ENCODE peak calls at places on chromosomes 4 and X, in eight cellular contexts. X is IMR-90, V is epithelial cell of esophagus, R is cardiac muscle cell, D is DND-41, L is suprapubic skin, Z is endothelial cell, B is fibroblast of lung. P is an unnamed sample.

GRCh38 chr4:159055851-159056250 is 47.0 kb upstream of the RAPGEF2 start:
- DNase-seq in B (no peak), D (no peak), R (no peak), V (no peak), Z (no peak), L (no peak), X (no peak), P (no peak)

GRCh38 chrX:18026171-18026570 is 165.1 kb upstream of the RAI2 start:
- DNase-seq in Z (no peak), V (no peak), D (no peak), X (no peak), R (peak; percentile 22), B (peak; percentile 0), L (no peak), P (no peak)

GRCh38 chr4:165464813-165465381 is 86.1 kb downstream of the CPE start:
- DNase-seq in R (peak; percentile 54), V (peak; percentile 59), L (no peak), D (peak; percentile 8), Z (no peak), X (peak; percentile 48), B (peak; percentile 73), P (no peak)

GRCh38 chrX:49919617-49920016 is 2.8 kb upstream of the CLCN5 start:
- DNase-seq in V (no peak), B (peak; percentile 55), L (peak; percentile 64), Z (peak; percentile 34), D (peak; percentile 8), X (peak; percentile 46), R (peak; percentile 34), P (peak; percentile 29)

GRCh38 chr4:108415389-108415788 is 205.0 kb upstream of the RPL34 start:
- DNase-seq in V (no peak), Z (no peak), X (no peak), R (no peak), D (no peak), B (no peak), L (no peak), P (no peak)

GRCh38 chr4:126028871-126029270 is 714.1 kb downstream of the FAT4 start:
- DNase-seq in D (no peak), R (no peak), B (peak; percentile 68), Z (no peak), X (peak; percentile 76), L (no peak), V (no peak), P (no peak)

GRCh38 chr4:24686866-24687672 is 102.7 kb upstream of the DHX15 start:
- DNase-seq in D (no peak), R (peak; percentile 30), B (peak; percentile 6), L (no peak), Z (no peak), X (no peak), V (peak; percentile 78), P (no peak)

GRCh38 chr4:95095352-95095974 is 337.7 kb downstream of the BMPR1B start:
- DNase-seq in R (peak; percentile 47), B (peak; percentile 66), V (peak; percentile 48), X (peak; percentile 59), Z (peak; percentile 15), D (peak; percentile 65), L (no peak), P (peak; percentile 44)

GRCh38 chrX:1685460-1685859 is 70.6 kb downstream of the ASMT start:
- DNase-seq in R (no peak), D (no peak), L (no peak), X (no peak), V (no peak), Z (no peak), B (no peak), P (no peak)

GRCh38 chr4:170007113-170007512 is 19.1 kb downstream of the MFAP3L start:
- DNase-seq in V (no peak), Z (no peak), X (no peak), L (no peak), D (no peak), R (no peak), B (no peak), P (no peak)

GRCh38 chr4:96974295-96974694 is 1134.4 kb downstream of the PDHA2 start:
- DNase-seq in L (no peak), Z (no peak), B (no peak), R (no peak), V (no peak), D (no peak), X (no peak), P (no peak)

GRCh38 chr4:23097251-23097650 is 404.5 kb downstream of the GBA3 start:
- DNase-seq in D (no peak), Z (no peak), L (no peak), R (no peak), V (peak; percentile 45), B (peak; percentile 72), X (peak; percentile 44), P (peak; percentile 13)

GRCh38 chr4:176357359-176358082 is 37.8 kb downstream of the SPCS3 start:
- DNase-seq in X (peak; percentile 39), V (no peak), R (no peak), L (no peak), Z (no peak), D (no peak), B (peak; percentile 48), P (no peak)

GRCh38 chr4:38560763-38561558 is 103.0 kb upstream of the KLF3 start:
- DNase-seq in L (no peak), B (no peak), Z (no peak), X (no peak), R (no peak), D (no peak), V (peak; percentile 72), P (no peak)

GRCh38 chrX:151871244-151871643 is 41.4 kb upstream of the MAGEA4 start:
- DNase-seq in R (no peak), B (peak; percentile 66), L (no peak), V (peak; percentile 45), Z (no peak), D (no peak), X (peak; percentile 52), P (peak; percentile 29)

GRCh38 chrX:31006027-31006426 is 65.8 kb downstream of the FTHL17 start:
- DNase-seq in B (no peak), X (no peak), V (no peak), Z (no peak), D (no peak), L (no peak), R (no peak), P (no peak)

GRCh38 chr4:184666670-184667069 is 17.1 kb downstream of the PRIMPOL start:
- DNase-seq in R (no peak), Z (no peak), X (no peak), B (no peak), D (no peak), V (no peak), L (no peak), P (no peak)

GRCh38 chrX:38335382-38335781 is 8.1 kb upstream of the RPGR start:
- DNase-seq in D (no peak), B (no peak), L (no peak), R (no peak), V (no peak), Z (no peak), X (no peak), P (no peak)
- TF ChIP-seq CTCF in D (peak; percentile 12), B (no peak), L (no peak), R (peak; percentile 35), V (peak; percentile 32), Z (no peak), X (peak; percentile 13), P (no peak)

DNA sequence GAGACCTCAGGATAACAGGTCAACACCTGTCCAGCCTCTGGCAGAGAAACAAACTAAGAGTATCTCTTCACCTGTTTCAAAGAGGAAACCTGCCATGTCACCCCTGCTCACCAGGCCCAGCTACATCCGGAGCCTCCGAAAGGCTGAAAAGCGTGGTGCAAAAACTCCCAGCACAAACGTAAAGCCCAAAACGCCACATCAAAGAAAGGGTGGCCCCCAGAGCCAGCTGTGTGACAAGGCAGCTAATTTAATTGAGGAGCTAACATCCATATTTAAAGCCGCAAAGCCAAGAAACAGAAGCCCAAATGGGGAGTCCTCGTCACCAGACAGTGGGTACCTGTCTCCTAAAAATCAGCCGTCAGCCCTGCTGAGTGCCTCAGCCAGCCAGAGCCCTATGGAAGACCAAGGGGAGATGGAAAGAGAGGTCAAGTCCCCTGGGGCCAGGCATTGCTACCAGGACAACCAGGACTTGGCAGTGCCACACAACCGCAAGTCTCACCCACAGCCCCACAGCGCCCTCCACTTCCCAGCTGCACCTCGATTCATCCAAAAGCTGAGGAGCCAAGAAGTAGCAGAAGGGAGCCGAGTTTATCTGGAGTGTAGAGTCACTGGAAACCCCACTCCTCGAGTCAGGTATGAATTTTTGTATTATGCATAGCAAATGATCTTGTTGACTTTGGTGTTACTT is 15.1 kb downstream of the PALLD start:
- DNase-seq in L (no peak), X (no peak), Z (no peak), D (peak; percentile 92), B (no peak), V (no peak), R (no peak), P (no peak)
- TF ChIP-seq CTCF in L (no peak), X (no peak), Z (no peak), D (peak; percentile 56), B (no peak), V (no peak), R (no peak), P (no peak)

GRCh38 chr4:112418092-112418491 is 97.9 kb downstream of the NEUROG2 start:
- DNase-seq in V (no peak), Z (peak; percentile 50), X (no peak), R (peak; percentile 11), D (no peak), L (no peak), B (no peak), P (no peak)
- TF ChIP-seq CTCF in V (peak; percentile 4), Z (no peak), X (no peak), R (no peak), D (no peak), L (no peak), B (no peak), P (no peak)

GRCh38 chr4:61985426-61985825 is 785.3 kb downstream of the ADGRL3 start:
- DNase-seq in V (no peak), L (no peak), Z (no peak), R (no peak), X (no peak), D (no peak), B (no peak), P (no peak)

GRCh38 chr4:61984260-61984909 is 784.3 kb downstream of the ADGRL3 start:
- DNase-seq in B (no peak), R (no peak), Z (no peak), X (no peak), D (no peak), L (no peak), V (no peak), P (no peak)
- TF ChIP-seq CTCF in B (no peak), R (no peak), Z (no peak), X (no peak), D (no peak), L (no peak), V (no peak), P (no peak)

DNA sequence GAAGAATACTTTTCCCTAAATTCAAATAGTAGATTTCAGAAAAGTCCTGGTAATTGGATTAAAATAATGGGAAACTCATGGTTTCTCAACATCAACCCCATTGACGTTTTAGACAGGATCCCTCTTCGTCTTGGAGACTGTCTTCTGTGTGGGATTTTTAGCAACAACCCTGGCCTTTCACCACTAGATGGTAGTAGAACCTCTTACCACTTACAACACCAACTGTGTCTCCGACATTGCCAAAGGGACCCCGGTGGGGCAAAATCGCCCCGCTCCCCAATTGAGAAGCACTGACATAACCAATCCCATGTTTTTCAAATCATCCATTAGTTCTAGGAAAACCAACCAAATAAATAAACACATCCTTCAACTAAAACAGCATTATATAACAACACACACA is 16.9 kb upstream of the ANOS1 start:
- DNase-seq in D (peak; percentile 7), B (peak; percentile 54), R (peak; percentile 61), V (peak; percentile 52), L (no peak), X (peak; percentile 43), Z (peak; percentile 10), P (peak; percentile 7)
- TF ChIP-seq CTCF in D (peak; percentile 61), B (peak; percentile 49), R (peak; percentile 57), V (peak; percentile 65), L (peak; percentile 30), X (peak; percentile 49), Z (no peak), P (peak; percentile 15)

GRCh38 chrX:128106630-128107029 is 54.4 kb upstream of the ACTRT1 start:
- DNase-seq in D (no peak), X (no peak), B (no peak), V (peak; percentile 42), L (no peak), R (peak; percentile 41), Z (peak; percentile 4), P (no peak)
- TF ChIP-seq CTCF in D (peak; percentile 53), X (no peak), B (no peak), V (peak; percentile 51), L (no peak), R (no peak), Z (no peak), P (no peak)